ENCODE peak calls at places on chromosome 10, in seven cellular contexts. F is astrocyte, R is SK-N-SH, Q is body of pancreas, M is hepatocyte, E is GM23338, S is A549. Y is an unnamed sample.
A peak's percentile ranks its signal among the peaks of the same experiment; 100 is the strongest.

GRCh38 chr10:121710207-121710606 is 112.0 kb upstream of the FGFR2 start:
- DNase-seq in F (no peak), R (peak; percentile 84), Q (no peak), M (no peak), E (no peak), S (no peak), Y (no peak)

GRCh38 chr10:43437141-43437860 is 390 bp downstream of the ZNF487 start:
- DNase-seq in F (peak; percentile 3), R (no peak), Q (no peak), M (no peak), E (no peak), S (peak; percentile 34), Y (no peak)

GRCh38 chr10:4474829-4475228 is 351.2 kb upstream of the AKR1E2 start:
- DNase-seq in F (peak; percentile 4), R (no peak), Q (no peak), M (no peak), E (no peak), S (no peak), Y (no peak)

GRCh38 chr10:75593690-75594556 is 162.5 kb downstream of the LRMDA start:
- DNase-seq in F (no peak), R (no peak), Q (no peak), M (no peak), E (peak; percentile 73), S (no peak), Y (no peak)

GRCh38 chr10:57249615-57250281 is 888.7 kb upstream of the ZWINT start:
- DNase-seq in F (no peak), R (no peak), Q (no peak), M (no peak), E (no peak), S (no peak), Y (peak; percentile 34)

GRCh38 chr10:110209926-110210662 is 2.7 kb downstream of the MXI1 start:
- DNase-seq in F (no peak), R (peak; percentile 82), Q (peak; percentile 70), M (peak; percentile 74), E (peak; percentile 62), S (peak; percentile 26), Y (peak; percentile 40)

GRCh38 chr10:5861269-5862031 is 28.2 kb downstream of the ANKRD16 start:
- DNase-seq in F (peak; percentile 87), R (no peak), Q (no peak), M (peak; percentile 48), E (no peak), S (peak; percentile 63), Y (no peak)

GRCh38 chr10:88680958-88681357 is 16.7 kb downstream of the LIPF start:
- DNase-seq in F (no peak), R (no peak), Q (no peak), M (no peak), E (no peak), S (no peak), Y (no peak)

GRCh38 chr10:97016728-97017473 is 168.9 kb downstream of the SLIT1 start:
- DNase-seq in F (peak; percentile 12), R (no peak), Q (no peak), M (no peak), E (peak; percentile 27), S (no peak), Y (no peak)

GRCh38 chr10:47050618-47051455 is 139.6 kb downstream of the PTPN20 start:
- DNase-seq in F (no peak), R (no peak), Q (no peak), M (peak; percentile 38), E (no peak), S (no peak), Y (peak; percentile 37)

GRCh38 chr10:128573236-128573800 is 447.1 kb upstream of the MKI67 start:
- DNase-seq in F (no peak), R (no peak), Q (no peak), M (no peak), E (no peak), S (no peak), Y (no peak)

GRCh38 chr10:49108656-49109055 is 6.7 kb downstream of the VSTM4 start:
- DNase-seq in F (no peak), R (no peak), Q (no peak), M (no peak), E (no peak), S (no peak), Y (no peak)

GRCh38 chr10:35607475-35608316 is 2.6 kb downstream of the GJD4 start:
- DNase-seq in F (peak; percentile 15), R (peak; percentile 71), Q (peak; percentile 12), M (no peak), E (peak; percentile 60), S (no peak), Y (no peak)

GRCh38 chr10:108836362-108836761 is 1086.9 kb downstream of the XPNPEP1 start:
- DNase-seq in F (no peak), R (no peak), Q (no peak), M (no peak), E (no peak), S (no peak), Y (no peak)

GRCh38 chr10:93152136-93152535 is 78.4 kb downstream of the CYP26A1 start:
- DNase-seq in F (peak; percentile 85), R (no peak), Q (no peak), M (no peak), E (no peak), S (no peak), Y (no peak)

GRCh38 chr10:117373848-117374505 is 1.3 kb downstream of the PDZD8 start:
- DNase-seq in F (peak; percentile 29), R (peak; percentile 47), Q (peak; percentile 64), M (peak; percentile 60), E (peak; percentile 22), S (peak; percentile 43), Y (no peak)

GRCh38 chr10:71746344-71747037 is 26.8 kb downstream of the VSIR start:
- DNase-seq in F (no peak), R (peak; percentile 51), Q (peak; percentile 73), M (peak; percentile 77), E (peak; percentile 53), S (no peak), Y (peak; percentile 56)

GRCh38 chr10:68223535-68224165 is 8.3 kb downstream of the ATOH7 start:
- DNase-seq in F (no peak), R (no peak), Q (no peak), M (peak; percentile 16), E (peak; percentile 80), S (peak; percentile 38), Y (peak; percentile 58)

GRCh38 chr10:42999385-43000020 is 77.4 kb upstream of the RET start:
- DNase-seq in F (no peak), R (peak; percentile 19), Q (no peak), M (peak; percentile 3), E (no peak), S (no peak), Y (no peak)

GRCh38 chr10:119246862-119247549 is 39.6 kb downstream of the GRK5 start:
- DNase-seq in F (peak; percentile 95), R (no peak), Q (no peak), M (no peak), E (no peak), S (no peak), Y (no peak)

GRCh38 chr10:14904316-14904732 is 25.7 kb downstream of the SUV39H2 start:
- DNase-seq in F (no peak), R (peak; percentile 43), Q (peak; percentile 28), M (peak; percentile 41), E (peak; percentile 59), S (peak; percentile 43), Y (peak; percentile 65)

DNA sequence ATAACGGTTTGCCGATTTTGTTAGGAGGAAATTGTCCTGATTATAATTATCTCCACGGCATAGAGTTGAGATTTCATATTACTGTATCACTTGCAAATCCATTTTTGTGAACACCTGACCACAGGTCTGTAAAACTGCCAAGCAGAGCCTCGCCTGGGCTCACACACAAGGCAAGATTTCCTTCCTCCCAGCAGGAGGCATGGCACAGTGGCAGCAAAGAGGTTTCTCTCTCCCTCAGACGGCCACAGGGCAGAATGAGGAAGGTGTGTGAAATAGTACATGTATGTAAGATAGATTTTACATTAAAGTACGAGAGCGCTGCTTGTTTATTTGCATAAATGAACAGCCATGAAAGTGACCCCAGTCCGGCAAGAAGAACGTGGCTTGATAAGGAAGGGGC is 130.1 kb downstream of the CELF2 start:
- DNase-seq in F (no peak), R (no peak), Q (no peak), M (no peak), E (peak; percentile 34), S (no peak), Y (no peak)
- H3K4me1 ChIP-seq in F (no peaks in the 10 kb centered on the region), R (no peaks in the 10 kb centered on the region), Q (no peaks in the 10 kb centered on the region), M (peaks cover 2% of the 10 kb centered on the region), E (peaks cover 66% of the 10 kb centered on the region), S (no peaks in the 10 kb centered on the region), Y (no peaks in the 10 kb centered on the region)

GRCh38 chr10:30818854-30819253 is 189.3 kb upstream of the LYZL2 start:
- DNase-seq in F (no peak), R (no peak), Q (no peak), M (no peak), E (no peak), S (no peak), Y (no peak)
- TF ChIP-seq CTCF in F (no peak), R (no peak), Q (no peak), M (no peak), E (no peak), S (no peak), Y (no peak)

GRCh38 chr10:24262929-24263653 is 54.2 kb downstream of the KIAA1217 start:
- DNase-seq in F (no peak), R (no peak), Q (peak; percentile 29), M (peak; percentile 26), E (no peak), S (no peak), Y (no peak)
- H3K4me1 ChIP-seq in F (peaks cover 4% of the 10 kb centered on the region), R (no peaks in the 10 kb centered on the region), Q (peaks cover 12% of the 10 kb centered on the region), M (peaks cover 14% of the 10 kb centered on the region), E (peaks cover 9% of the 10 kb centered on the region), S (no peaks in the 10 kb centered on the region), Y (peaks cover 27% of the 10 kb centered on the region)

DNA sequence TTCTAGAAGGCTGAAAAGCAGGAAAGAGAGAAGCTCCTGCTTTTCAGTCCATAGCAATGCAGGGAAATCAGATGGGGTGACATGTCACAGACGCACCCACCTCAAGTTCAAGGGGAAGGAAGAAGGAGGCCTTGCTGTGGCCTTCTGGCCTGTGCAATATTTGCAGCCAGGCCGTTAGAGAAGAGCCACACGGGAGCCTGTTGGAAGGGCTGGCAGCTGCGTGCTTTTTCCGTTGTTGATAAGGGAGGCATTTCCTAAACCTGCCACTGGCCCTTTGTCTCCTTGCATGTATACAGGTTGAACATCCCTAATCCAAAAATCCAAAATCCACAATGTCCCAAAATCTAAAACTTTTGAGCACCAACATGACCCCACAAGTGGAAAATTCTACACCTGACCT is 492.5 kb upstream of the ZMIZ1 start:
- DNase-seq in F (no peak), R (no peak), Q (no peak), M (no peak), E (no peak), S (no peak), Y (no peak)
- TF ChIP-seq CTCF in F (no peak), R (no peak), Q (no peak), M (no peak), E (no peak), S (no peak), Y (no peak)

GRCh38 chr10:102714621-102715455 is at the start of gene SFXN2:
- DNase-seq in F (no peak), R (no peak), Q (peak; percentile 69), M (peak; percentile 55), E (peak; percentile 75), S (no peak), Y (peak; percentile 76)
- H3K4me1 ChIP-seq in F (peaks cover 33% of the 10 kb centered on the region), R (peaks cover 20% of the 10 kb centered on the region), Q (peaks cover 27% of the 10 kb centered on the region), M (peaks cover 23% of the 10 kb centered on the region), E (peaks cover 38% of the 10 kb centered on the region), S (peaks cover 29% of the 10 kb centered on the region), Y (peaks cover 13% of the 10 kb centered on the region)

Y was measured in Caco-2.